ENCODE peak calls at places on chromosomes 4 and X, in four cellular contexts. X, G, C and E are unnamed samples.

GRCh38 chrX:10021461-10022272 is 54.5 kb downstream of the CLDN34 start:
- DNase-seq in G (no peak), C (no peak), X (no peak), E (no peak)

GRCh38 chr4:8050180-8050554 is 108.4 kb downstream of the ABLIM2 start:
- DNase-seq in G (no peak), C (no peak), X (no peak), E (no peak)

GRCh38 chr4:119105605-119106004 is 30.0 kb upstream of the MYOZ2 start:
- DNase-seq in G (no peak), X (no peak), C (no peak), E (no peak)

GRCh38 chr4:117064297-117064696 is 21.1 kb downstream of the TRAM1L1 start:
- DNase-seq in X (no peak), G (no peak), C (no peak), E (no peak)

GRCh38 chr4:15164571-15164970 is 162.3 kb downstream of the CPEB2 start:
- DNase-seq in G (no peak), X (no peak), C (no peak), E (no peak)

GRCh38 chrX:47574096-47574553 is 8.1 kb upstream of the TIMP1 start:
- DNase-seq in C (no peak), X (no peak), G (peak; percentile 62), E (no peak)

GRCh38 chrX:80648023-80648422 is 161.7 kb downstream of the BRWD3 start:
- DNase-seq in G (no peak), C (no peak), X (no peak), E (no peak)

GRCh38 chr4:186481998-186482790 is 73.2 kb downstream of the MTNR1A start:
- DNase-seq in X (no peak), G (no peak), C (no peak), E (no peak)

GRCh38 chr4:42570221-42570620 is 86.7 kb downstream of the ATP8A1 start:
- DNase-seq in C (peak; percentile 51), X (peak; percentile 94), G (peak; percentile 41), E (no peak)

GRCh38 chrX:17456526-17456925 is 81.5 kb downstream of the NHS start:
- DNase-seq in X (no peak), C (no peak), G (no peak), E (no peak)

GRCh38 chr4:153573881-153574807 is 108.0 kb downstream of the TMEM131L start:
- DNase-seq in G (peak; percentile 68), X (peak; percentile 67), C (peak; percentile 37), E (peak; percentile 69)

GRCh38 chr4:70903282-70903603 is 1.1 kb downstream of the MOB1B start:
- DNase-seq in C (no peak), G (peak; percentile 30), X (no peak), E (no peak)

GRCh38 chr4:69753666-69754065 is 6.8 kb downstream of the SULT1B1 start:
- DNase-seq in C (no peak), G (no peak), X (no peak), E (no peak)

GRCh38 chr4:51932684-51933083 is 87.5 kb downstream of the LRRC66 start:
- DNase-seq in X (no peak), G (no peak), C (no peak), E (no peak)

GRCh38 chr4:121551271-121551670 is 145.5 kb downstream of the ANXA5 start:
- DNase-seq in X (no peak), G (no peak), C (no peak), E (no peak)

GRCh38 chr4:148883891-148884290 is 441.7 kb upstream of the NR3C2 start:
- DNase-seq in C (no peak), G (no peak), X (no peak), E (no peak)

GRCh38 chr4:5785806-5786680 is 75.0 kb downstream of the EVC start:
- DNase-seq in C (no peak), G (no peak), X (no peak), E (no peak)

GRCh38 chr4:10640535-10641159 is 43.9 kb downstream of the CLNK start:
- DNase-seq in C (no peak), G (no peak), X (no peak), E (no peak)

GRCh38 chr4:123398803-123399637 is 2.4 kb downstream of the SPRY1 start:
- DNase-seq in G (peak; percentile 48), X (peak; percentile 60), C (peak; percentile 51), E (peak; percentile 59)

GRCh38 chr4:143046454-143046853 is 138.3 kb upstream of the USP38 start:
- DNase-seq in C (no peak), X (no peak), G (no peak), E (no peak)

GRCh38 chr4:69782651-69783310 is 22.4 kb upstream of the SULT1B1 start:
- DNase-seq in C (no peak), G (no peak), X (no peak), E (no peak)

GRCh38 chr4:174847801-174848427 is 18.9 kb upstream of the GLRA3 start:
- DNase-seq in G (no peak), C (no peak), X (no peak), E (no peak)

GRCh38 chr4:74874785-74875367 is 58.0 kb upstream of the PARM1 start:
- DNase-seq in G (no peak), X (peak; percentile 27), C (no peak), E (no peak)

GRCh38 chr4:8278421-8279287 is 9.1 kb downstream of the HTRA3 start:
- DNase-seq in G (peak; percentile 65), C (peak; percentile 52), X (no peak), E (peak; percentile 80)

GRCh38 chr4:3773552-3774001 is 7.4 kb downstream of the ADRA2C start:
- DNase-seq in X (no peak), C (no peak), G (no peak), E (no peak)

GRCh38 chrX:2690856-2691542 is at the start of gene CD99:
- DNase-seq in G (peak; percentile 93), C (peak; percentile 92), X (peak; percentile 89), E (peak; percentile 93)

GRCh38 chr4:6329478-6330383 is 60.1 kb downstream of the WFS1 start:
- DNase-seq in C (no peak), G (no peak), X (no peak), E (no peak)

GRCh38 chr4:158285429-158286216 is 75.3 kb downstream of the TMEM144 start:
- DNase-seq in X (no peak), G (no peak), C (no peak), E (no peak)

GRCh38 chrX:9700555-9700954 is 65.1 kb downstream of the GPR143 start:
- DNase-seq in X (no peak), G (no peak), C (no peak), E (no peak)

GRCh38 chr4:44447563-44448504 is 775 bp downstream of the KCTD8 start:
- DNase-seq in X (peak; percentile 70), G (peak; percentile 52), C (peak; percentile 39), E (peak; percentile 23)

GRCh38 chr4:39635023-39635422 is 3.6 kb downstream of the SMIM14 start:
- DNase-seq in G (no peak), C (no peak), X (peak; percentile 79), E (no peak)

GRCh38 chrX:13387656-13388421 is 68.0 kb upstream of the ATXN3L start:
- DNase-seq in G (no peak), X (no peak), C (no peak), E (no peak)

GRCh38 chrX:18674417-18674787 is 2.5 kb upstream of the RS1 start:
- DNase-seq in G (peak; percentile 36), C (no peak), X (peak; percentile 27), E (peak; percentile 28)

GRCh38 chr4:993111-994029 is at the start of gene SLC26A1:
- DNase-seq in G (no peak), C (no peak), X (peak; percentile 60), E (no peak)

GRCh38 chrX:53160297-53160983 is 64.6 kb downstream of the KDM5C start:
- DNase-seq in X (no peak), G (no peak), C (no peak), E (no peak)

GRCh38 chr4:128830906-128831525 is 21.5 kb downstream of the JADE1 start:
- DNase-seq in X (no peak), G (no peak), C (no peak), E (no peak)
- H3K4me1 ChIP-seq in X (peaks cover 84% of the 10 kb centered on the region), G (peaks cover 19% of the 10 kb centered on the region), C (peaks cover 72% of the 10 kb centered on the region), E (no peaks in the 10 kb centered on the region)

GRCh38 chrX:29229802-29230201 is 642.6 kb downstream of the IL1RAPL1 start:
- DNase-seq in X (no peak), G (no peak), C (no peak), E (no peak)
- H3K27ac ChIP-seq in X (no peak overlapping the region), G (no peak overlapping the region), C (no peak overlapping the region), E (no peak overlapping the region)

DNA sequence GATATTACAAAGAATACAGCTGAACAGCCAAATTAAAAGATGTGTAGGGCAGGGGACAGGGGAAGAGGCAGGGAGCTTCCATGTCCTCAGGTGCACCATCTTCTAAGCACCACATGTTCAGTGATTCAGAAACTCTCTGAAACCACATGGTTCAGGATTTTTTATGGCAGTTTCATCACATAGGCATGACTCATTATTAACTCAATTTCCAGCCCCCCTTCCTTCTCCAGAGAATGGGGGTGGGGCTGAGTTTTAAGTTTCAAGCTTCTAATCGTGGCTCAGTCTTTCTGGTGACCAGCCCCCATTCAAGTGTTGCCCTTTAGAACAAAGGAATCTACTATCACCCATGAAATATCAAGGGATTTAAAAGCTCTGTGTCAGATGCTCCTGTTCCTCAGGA is 317.8 kb upstream of the GALNT7 start:
- DNase-seq in C (no peak), G (no peak), X (no peak), E (no peak)
- TF ChIP-seq CTCF in C (no peak), G (no peak), X (no peak), E (no peak)

GRCh38 chr4:115228851-115229250 is 115.4 kb upstream of the NDST4 start:
- DNase-seq in G (no peak), C (no peak), X (no peak), E (no peak)

GRCh38 chr4:115233600-115233999 is 120.2 kb upstream of the NDST4 start:
- DNase-seq in X (no peak), C (no peak), G (no peak), E (no peak)

GRCh38 chr4:115229873-115230272 is 116.5 kb upstream of the NDST4 start:
- DNase-seq in C (no peak), X (no peak), G (no peak), E (no peak)

GRCh38 chr4:115234405-115235093 is 121.1 kb upstream of the NDST4 start:
- DNase-seq in C (no peak), G (no peak), X (no peak), E (no peak)
- H3K4me1 ChIP-seq in C (no peaks in the 10 kb centered on the region), G (no peaks in the 10 kb centered on the region), X (no peaks in the 10 kb centered on the region), E (no peaks in the 10 kb centered on the region)

GRCh38 chr4:112145326-112145819 is at the start of gene FAM241A:
- DNase-seq in C (peak; percentile 88), X (peak; percentile 89), G (peak; percentile 92), E (peak; percentile 85)
- H3K27ac ChIP-seq in C (peak within 1 kb of the TSS; percentile 88), X (peak within 1 kb of the TSS; percentile 88), G (peak within 1 kb of the TSS; percentile 80), E (peak within 1 kb of the TSS; percentile 92)

DNA sequence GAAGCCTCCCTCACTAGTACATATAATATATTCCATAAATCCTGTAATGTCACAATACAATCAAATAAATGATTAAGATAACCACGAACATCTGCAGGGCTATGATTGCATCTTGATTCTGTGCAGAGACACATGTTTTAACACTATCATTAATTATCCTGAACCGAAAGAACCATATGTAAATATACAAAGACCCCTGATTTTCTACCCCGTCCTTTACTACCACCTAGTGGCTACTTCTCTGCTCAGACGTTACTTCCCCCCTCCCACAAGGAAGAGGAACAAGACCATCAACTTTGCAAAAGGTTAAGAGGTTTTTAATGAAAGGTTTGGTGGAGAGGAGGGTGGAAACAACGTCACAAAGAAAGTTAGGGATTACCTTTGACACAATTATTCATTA is 134.0 kb downstream of the COL4A6 start:
- DNase-seq in G (no peak), X (no peak), C (no peak), E (no peak)
- TF ChIP-seq CTCF in G (no peak), X (peak; percentile 16), C (peak; percentile 28), E (peak; percentile 21)

GRCh38 chrX:110417128-110417527 is 58.5 kb downstream of the RTL9 start:
- DNase-seq in C (no peak), G (no peak), X (no peak), E (no peak)
- H3K4me1 ChIP-seq in C (no peaks in the 10 kb centered on the region), G (no peaks in the 10 kb centered on the region), X (peaks cover 39% of the 10 kb centered on the region), E (no peaks in the 10 kb centered on the region)